ENCODE peak calls at places on chromosomes 16 and 17, in six cellular contexts. N, L, M, Y, E and T are unnamed samples.

GRCh38 chr16:57039148-57039812 is 49.9 kb downstream of the NLRC5 start:
- DNase-seq in N (no peak), L (peak), M (peak), Y (no peak), E (peak), T (peak)

GRCh38 chr16:46688101-46688656 is 799 bp downstream of the VPS35 start:
- DNase-seq in N (peak), L (no peak), M (peak), Y (peak), E (no peak), T (peak)

GRCh38 chr17:82697808-82698064 is 762 bp downstream of the RAB40B start:
- DNase-seq in N (no peak), L (no peak), M (no peak), Y (no peak), E (no peak), T (no peak)

GRCh38 chr17:82449136-82449882 is 1.2 kb downstream of the CYBC1 start:
- DNase-seq in N (no peak), L (no peak), M (no peak), Y (no peak), E (no peak), T (no peak)

GRCh38 chr17:73343168-73343634 is 31.4 kb upstream of the CDC42EP4 start:
- DNase-seq in N (peak), L (peak), M (no peak), Y (peak), E (peak), T (peak)

GRCh38 chr17:50133028-50133768 is 3.2 kb upstream of the SAMD14 start:
- DNase-seq in N (no peak), L (no peak), M (peak), Y (no peak), E (peak), T (peak)

GRCh38 chr17:55986817-55987216 is 166.5 kb upstream of the ANKFN1 start:
- DNase-seq in N (no peak), L (no peak), M (no peak), Y (no peak), E (no peak), T (no peak)

GRCh38 chr16:53220585-53220984 is 165.8 kb downstream of the CHD9 start:
- DNase-seq in N (no peak), L (no peak), M (peak), Y (no peak), E (peak), T (peak)

GRCh38 chr17:68197997-68198930 is 49.6 kb upstream of the AMZ2 start:
- DNase-seq in N (no peak), L (no peak), M (no peak), Y (no peak), E (no peak), T (no peak)

GRCh38 chr17:41539979-41540701 is 12.0 kb upstream of the KRT19 start:
- DNase-seq in N (no peak), L (no peak), M (no peak), Y (no peak), E (no peak), T (no peak)

GRCh38 chr17:78387982-78388941 is 9.8 kb downstream of the PGS1 start:
- DNase-seq in N (no peak), L (no peak), M (peak), Y (no peak), E (peak), T (peak)

GRCh38 chr17:28041844-28042656 is 427 bp upstream of the NLK start:
- DNase-seq in N (peak), L (no peak), M (no peak), Y (no peak), E (peak), T (peak)

GRCh38 chr17:4433515-4434031 is at the start of gene SPNS3:
- DNase-seq in N (no peak), L (no peak), M (no peak), Y (no peak), E (no peak), T (no peak)

GRCh38 chr16:23448392-23448791 is 4.6 kb downstream of the COG7 start:
- DNase-seq in N (no peak), L (no peak), M (no peak), Y (no peak), E (no peak), T (peak)

GRCh38 chr17:2724783-2725164 is 13.2 kb upstream of the CLUH start:
- DNase-seq in N (no peak), L (no peak), M (no peak), Y (peak), E (no peak), T (peak)

GRCh38 chr17:63688396-63689020 is 11.4 kb downstream of the LIMD2 start:
- DNase-seq in N (no peak), L (no peak), M (no peak), Y (no peak), E (no peak), T (no peak)

GRCh38 chr16:14475370-14476139 is 154.5 kb downstream of the PARN start:
- DNase-seq in N (no peak), L (no peak), M (no peak), Y (no peak), E (no peak), T (peak)

GRCh38 chr16:56848056-56848936 is 16.7 kb upstream of the SLC12A3 start:
- DNase-seq in N (peak), L (no peak), M (peak), Y (peak), E (peak), T (peak)

GRCh38 chr17:39704821-39705551 is 5.1 kb downstream of the ERBB2 start:
- DNase-seq in N (no peak), L (no peak), M (peak), Y (no peak), E (no peak), T (peak)

GRCh38 chr16:30186782-30187555 is 3.6 kb downstream of the CORO1A start:
- DNase-seq in N (no peak), L (no peak), M (peak), Y (peak), E (no peak), T (no peak)

GRCh38 chr16:69176033-69176780 is 10.8 kb upstream of the SNTB2 start:
- DNase-seq in N (no peak), L (peak), M (peak), Y (peak), E (peak), T (peak)

GRCh38 chr16:24088011-24088410 is 168.1 kb upstream of the CACNG3 start:
- DNase-seq in N (no peak), L (no peak), M (no peak), Y (no peak), E (no peak), T (no peak)

GRCh38 chr17:72609501-72609900 is 483.0 kb downstream of the SLC39A11 start:
- DNase-seq in N (no peak), L (no peak), M (peak), Y (peak), E (no peak), T (peak)

GRCh38 chr17:68461122-68461539 is 3.8 kb upstream of the WIPI1 start:
- DNase-seq in N (no peak), L (no peak), M (no peak), Y (no peak), E (no peak), T (no peak)

GRCh38 chr17:79982986-79983385 is 52.7 kb downstream of the TBC1D16 start:
- DNase-seq in N (no peak), L (no peak), M (no peak), Y (no peak), E (no peak), T (no peak)

GRCh38 chr16:89808453-89808939 is 8.0 kb downstream of the FANCA start:
- DNase-seq in N (no peak), L (no peak), M (no peak), Y (no peak), E (no peak), T (no peak)

GRCh38 chr16:78184554-78185183 is 85.2 kb downstream of the WWOX start:
- DNase-seq in N (peak), L (peak), M (peak), Y (no peak), E (no peak), T (peak)

GRCh38 chr16:10107081-10107480 is 75.1 kb downstream of the GRIN2A start:
- DNase-seq in N (no peak), L (no peak), M (no peak), Y (no peak), E (no peak), T (no peak)

GRCh38 chr16:2042666-2043295 is 4.9 kb downstream of the NTHL1 start:
- DNase-seq in N (no peak), L (no peak), M (no peak), Y (no peak), E (no peak), T (no peak)

GRCh38 chr17:70230883-70231282 is 61.6 kb downstream of the KCNJ2 start:
- DNase-seq in N (no peak), L (no peak), M (no peak), Y (no peak), E (no peak), T (no peak)

GRCh38 chr16:3235856-3236669 is 1.1 kb upstream of the ZNF200 start:
- DNase-seq in N (no peak), L (no peak), M (no peak), Y (peak), E (no peak), T (no peak)

GRCh38 chr17:56994009-56994792 is 16.3 kb downstream of the SCPEP1 start:
- DNase-seq in N (no peak), L (no peak), M (peak), Y (no peak), E (no peak), T (peak)

GRCh38 chr16:84103678-84104077 is 13.1 kb downstream of the MBTPS1 start:
- DNase-seq in N (no peak), L (no peak), M (no peak), Y (peak), E (peak), T (no peak)

DNA sequence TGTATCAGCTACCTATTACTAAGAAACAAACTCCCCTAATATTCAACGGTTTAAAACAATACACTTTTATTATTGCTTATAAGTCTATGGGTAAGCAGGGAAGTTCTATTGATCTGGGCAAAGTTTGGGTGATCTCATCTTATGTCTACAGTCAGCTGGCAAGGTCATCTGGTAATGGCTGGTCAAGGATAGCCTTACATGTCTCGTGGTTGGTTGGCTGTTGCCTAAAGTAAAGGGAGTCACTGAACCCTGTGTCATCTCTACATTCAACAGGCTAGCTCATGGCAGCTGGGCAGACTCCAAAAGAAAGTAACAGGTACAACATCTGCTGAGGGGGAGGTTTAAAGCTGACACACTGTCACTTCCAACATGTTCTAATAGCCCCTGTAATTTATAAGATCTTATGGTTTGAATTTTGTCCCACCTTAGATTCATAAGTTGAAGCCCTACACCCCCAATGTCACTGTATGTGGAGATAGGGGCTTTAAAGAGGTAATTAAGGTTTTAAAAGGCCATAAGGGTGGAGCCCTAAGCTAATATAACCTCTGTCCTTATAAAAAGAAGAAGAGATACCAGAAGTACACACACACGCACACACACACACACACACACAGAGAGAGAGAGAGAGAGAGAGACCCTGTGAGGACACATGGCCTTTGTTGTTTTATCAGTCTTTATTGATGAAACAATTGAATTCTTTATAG is 419.1 kb downstream of the NPIPA8 start:
- DNase-seq in N (no peak), L (no peak), M (no peak), Y (no peak), E (no peak), T (no peak)
- TF ChIP-seq CTCF in N (no peak), L (no peak), M (no peak), Y (no peak), E (no peak), T (no peak)

GRCh38 chr17:81338301-81339179 is 43.4 kb upstream of the SLC38A10 start:
- DNase-seq in N (no peak), L (no peak), M (no peak), Y (no peak), E (no peak), T (no peak)
- TF ChIP-seq CTCF in N (no peak), L (no peak), M (no peak), Y (no peak), E (no peak), T (no peak)

DNA sequence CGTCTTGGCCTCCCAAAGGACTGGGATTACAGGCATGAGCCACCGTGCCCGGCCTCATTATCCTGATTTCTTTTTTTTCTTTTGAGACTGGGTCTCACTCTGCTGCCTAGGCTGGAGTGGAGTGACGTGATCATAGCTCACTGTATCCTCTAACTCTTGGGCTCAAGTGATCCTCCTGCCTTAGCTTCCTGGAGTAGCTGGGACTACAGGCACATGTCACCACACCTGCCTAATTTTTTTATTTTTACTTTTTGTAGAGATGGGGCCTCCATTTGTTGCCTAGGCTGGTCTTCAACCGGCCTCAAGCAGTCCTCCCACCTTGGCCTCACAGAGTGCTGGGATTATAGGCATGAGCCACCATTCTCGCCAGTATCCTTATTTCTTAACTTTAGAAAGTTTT is 3.5 kb downstream of the TENT4B start:
- DNase-seq in N (no peak), L (no peak), M (no peak), Y (no peak), E (no peak), T (no peak)
- TF ChIP-seq CTCF in N (no peak), L (no peak), M (no peak), Y (no peak), E (no peak), T (no peak)

DNA sequence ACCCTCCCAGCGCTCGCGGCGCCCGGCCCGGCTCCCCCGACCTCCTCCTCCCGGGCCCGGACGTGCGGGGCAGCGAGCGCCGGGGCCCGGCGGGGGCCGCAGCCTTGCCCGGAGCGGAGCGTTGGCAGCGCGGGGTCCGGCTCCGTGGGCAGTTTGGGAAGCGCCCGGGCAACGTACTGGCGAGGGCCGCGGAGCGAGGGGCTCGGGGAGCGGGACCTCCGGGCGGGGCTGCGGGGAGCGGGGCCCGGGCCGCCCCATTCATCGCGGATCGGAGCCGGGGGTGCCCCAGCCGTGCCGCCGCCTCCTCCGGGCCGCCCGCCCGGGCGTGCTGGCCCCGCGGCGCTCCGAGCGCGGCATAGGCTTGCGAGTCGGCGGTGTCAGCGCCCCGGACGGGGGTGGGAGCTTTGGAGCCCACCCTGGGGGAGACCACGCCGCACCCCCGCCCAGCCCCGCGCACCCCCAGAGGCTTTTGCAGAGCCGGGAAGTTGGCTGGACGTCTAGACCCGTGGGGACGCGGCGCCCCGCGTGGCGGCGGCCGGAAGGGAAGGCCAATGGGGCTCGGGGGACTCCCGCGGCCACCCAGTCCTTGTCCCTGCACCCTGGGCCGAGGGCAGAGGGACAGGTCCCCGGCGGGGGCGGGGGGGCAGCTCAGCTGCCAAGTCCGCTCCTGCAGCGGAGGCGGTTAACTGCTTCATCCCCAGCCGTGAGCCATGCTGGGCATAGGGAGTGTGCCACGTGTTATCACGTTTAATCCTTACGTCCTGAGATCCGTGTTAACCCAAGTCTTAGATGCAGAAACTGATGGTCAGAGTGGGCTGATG is 852 bp downstream of the ZNF469 start:
- DNase-seq in N (peak), L (no peak), M (peak), Y (no peak), E (peak), T (peak)
- TF ChIP-seq CTCF in N (peak), L (peak), M (peak), Y (no peak), E (peak), T (peak)

DNA sequence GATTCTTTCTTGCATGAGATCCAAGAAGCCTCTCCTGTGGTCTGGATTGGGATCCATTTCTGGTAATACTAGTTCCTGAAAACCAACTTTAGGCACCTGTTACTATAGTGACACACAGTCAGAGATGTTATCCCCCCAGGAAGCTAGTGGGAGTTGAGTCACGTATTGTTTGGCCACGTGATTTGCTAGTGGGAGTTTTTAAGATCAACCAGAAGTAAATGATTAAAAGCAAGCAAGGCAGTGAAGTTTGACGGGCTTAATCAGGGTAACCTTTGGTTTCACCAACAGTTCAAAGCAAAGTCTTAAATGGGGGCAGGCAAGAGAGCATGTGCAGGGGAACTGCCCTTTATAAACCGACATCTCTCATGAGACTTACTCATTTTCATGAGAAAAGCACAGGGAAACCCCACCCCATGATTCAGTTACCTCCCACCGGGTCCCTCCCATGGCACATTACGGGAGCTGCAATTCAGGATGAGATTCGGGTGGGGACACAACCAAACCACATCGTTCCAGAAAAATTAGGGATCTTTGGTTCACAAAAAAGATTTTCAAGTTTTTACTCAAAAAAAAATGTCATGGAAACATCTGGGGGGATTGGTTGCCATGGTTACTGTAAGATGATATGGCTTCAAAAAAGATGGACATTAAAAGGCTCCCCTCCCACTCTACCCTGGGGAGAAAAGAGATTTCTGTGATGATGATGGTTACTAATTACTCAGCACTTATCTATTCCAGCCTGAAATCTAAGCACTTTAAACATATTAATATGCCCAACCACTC is 483.1 kb upstream of the ERCC4 start:
- DNase-seq in N (no peak), L (no peak), M (peak), Y (peak), E (peak), T (peak)
- TF ChIP-seq CTCF in N (no peak), L (no peak), M (no peak), Y (no peak), E (no peak), T (no peak)

DNA sequence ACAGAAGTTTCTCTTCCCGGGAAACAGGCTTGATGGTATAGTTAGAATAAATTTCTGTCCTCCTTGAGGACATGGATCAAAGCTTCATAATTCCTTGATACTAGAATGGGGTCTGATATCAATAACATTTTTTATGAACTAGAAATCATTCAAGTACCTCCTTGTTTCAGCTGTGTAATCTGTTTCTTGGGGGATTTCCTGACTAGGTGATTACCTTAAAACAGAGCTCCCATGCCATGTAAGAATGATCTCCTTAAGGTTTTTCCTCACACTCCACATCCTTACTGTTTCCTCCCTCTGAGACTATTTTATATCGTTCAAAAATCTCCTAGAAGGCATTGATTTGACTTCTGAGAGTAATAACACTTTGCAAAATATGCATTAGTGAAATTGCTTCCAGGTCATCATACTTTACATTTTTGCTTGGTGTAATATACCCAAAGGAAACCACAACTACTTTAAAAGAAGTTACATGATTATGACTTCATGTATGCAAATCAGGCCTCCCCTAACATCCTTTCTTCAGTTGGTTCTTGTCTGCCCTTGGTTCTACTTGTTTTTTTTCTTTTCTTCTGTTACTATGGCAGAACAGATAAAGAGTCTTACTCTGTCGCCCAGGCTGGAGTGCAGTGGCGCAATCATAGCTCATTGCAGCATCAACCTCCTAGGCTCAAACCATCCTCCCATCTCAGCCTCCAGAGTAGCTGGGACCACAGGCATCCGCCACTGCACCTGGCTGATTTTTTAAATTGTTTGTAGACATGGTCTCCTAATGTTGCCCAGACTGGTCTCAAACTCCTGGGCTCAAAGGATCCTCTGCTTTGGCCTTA is 388.8 kb downstream of the ZFHX3 start:
- DNase-seq in N (no peak), L (no peak), M (peak), Y (no peak), E (peak), T (peak)
- TF ChIP-seq CTCF in N (no peak), L (no peak), M (no peak), Y (no peak), E (no peak), T (no peak)

GRCh38 chr16:9088848-9089247 is 2.6 kb upstream of the HAPSTR1 start:
- DNase-seq in N (no peak), L (no peak), M (no peak), Y (no peak), E (no peak), T (no peak)
- TF ChIP-seq CTCF in N (no peak), L (no peak), M (no peak), Y (no peak), E (no peak), T (no peak)